ENCODE peak calls at places on chromosomes 1 and 21, in seven cellular contexts. One of them, this sample, is unnamed.

GRCh38 chr1:9068971-9069323 is 488 bp downstream of the SLC2A5 start:
- DNase-seq in GM10248: no peak
- DNase-seq in stimulated activated naive CD4-positive, alpha-beta T cell: no peak
- DNase-seq in stimulated activated naive CD8-positive, alpha-beta T cell treated with anti-CD3 and anti-CD28 coated beads, Interleukin-15, Interleukin-2, amounts not matched to agents 100 U/mL and 50 U/mL, for 24 hours: no peak
- DNase-seq in lung microvascular endothelial cell: no peak
- DNase-seq in effector CD8-positive, alpha-beta T cell: no peak
- DNase-seq in activated T-cell treated with anti-CD3 and anti-CD28 coated beads, Interleukin-2, amount 50 U/mL, for 4 hours: no peak
- DNase-seq in this sample: no peak

GRCh38 chr1:226609836-226610455 is 61.4 kb downstream of the STUM start:
- DNase-seq in stimulated activated naive CD4-positive, alpha-beta T cell: no peak
- DNase-seq in effector CD8-positive, alpha-beta T cell: no peak
- DNase-seq in GM10248: no peak
- DNase-seq in lung microvascular endothelial cell: no peak
- DNase-seq in stimulated activated naive CD8-positive, alpha-beta T cell treated with anti-CD3 and anti-CD28 coated beads, Interleukin-15, Interleukin-2, amounts not matched to agents 100 U/mL and 50 U/mL, for 24 hours: no peak
- DNase-seq in activated T-cell treated with anti-CD3 and anti-CD28 coated beads, Interleukin-2, amount 50 U/mL, for 4 hours: no peak
- DNase-seq in this sample: peak

GRCh38 chr1:116738673-116739370 is 15.4 kb upstream of the CD2 start:
- DNase-seq in stimulated activated naive CD8-positive, alpha-beta T cell treated with anti-CD3 and anti-CD28 coated beads, Interleukin-15, Interleukin-2, amounts not matched to agents 100 U/mL and 50 U/mL, for 24 hours: peak
- DNase-seq in stimulated activated naive CD4-positive, alpha-beta T cell: peak
- DNase-seq in lung microvascular endothelial cell: no peak
- DNase-seq in activated T-cell treated with anti-CD3 and anti-CD28 coated beads, Interleukin-2, amount 50 U/mL, for 4 hours: peak
- DNase-seq in effector CD8-positive, alpha-beta T cell: peak
- DNase-seq in GM10248: peak
- DNase-seq in this sample: no peak

GRCh38 chr1:248756636-248757035 is 1.1 kb upstream of the LYPD8 start:
- DNase-seq in stimulated activated naive CD8-positive, alpha-beta T cell treated with anti-CD3 and anti-CD28 coated beads, Interleukin-15, Interleukin-2, amounts not matched to agents 100 U/mL and 50 U/mL, for 24 hours: no peak
- DNase-seq in effector CD8-positive, alpha-beta T cell: no peak
- DNase-seq in GM10248: no peak
- DNase-seq in lung microvascular endothelial cell: no peak
- DNase-seq in stimulated activated naive CD4-positive, alpha-beta T cell: no peak
- DNase-seq in activated T-cell treated with anti-CD3 and anti-CD28 coated beads, Interleukin-2, amount 50 U/mL, for 4 hours: no peak
- DNase-seq in this sample: no peak

GRCh38 chr21:42164064-42164789 is 54.7 kb upstream of the ABCG1 start:
- DNase-seq in lung microvascular endothelial cell: peak
- DNase-seq in GM10248: peak
- DNase-seq in activated T-cell treated with anti-CD3 and anti-CD28 coated beads, Interleukin-2, amount 50 U/mL, for 4 hours: peak
- DNase-seq in stimulated activated naive CD4-positive, alpha-beta T cell: peak
- DNase-seq in stimulated activated naive CD8-positive, alpha-beta T cell treated with anti-CD3 and anti-CD28 coated beads, Interleukin-15, Interleukin-2, amounts not matched to agents 100 U/mL and 50 U/mL, for 24 hours: peak
- DNase-seq in effector CD8-positive, alpha-beta T cell: peak
- DNase-seq in this sample: peak

GRCh38 chr1:30232288-30232899 is 491.0 kb downstream of the MATN1 start:
- DNase-seq in effector CD8-positive, alpha-beta T cell: no peak
- DNase-seq in stimulated activated naive CD8-positive, alpha-beta T cell treated with anti-CD3 and anti-CD28 coated beads, Interleukin-15, Interleukin-2, amounts not matched to agents 100 U/mL and 50 U/mL, for 24 hours: peak
- DNase-seq in activated T-cell treated with anti-CD3 and anti-CD28 coated beads, Interleukin-2, amount 50 U/mL, for 4 hours: no peak
- DNase-seq in GM10248: peak
- DNase-seq in lung microvascular endothelial cell: no peak
- DNase-seq in stimulated activated naive CD4-positive, alpha-beta T cell: no peak
- DNase-seq in this sample: no peak

GRCh38 chr1:74496699-74497098 is 15.7 kb downstream of the LRRC53 start:
- DNase-seq in effector CD8-positive, alpha-beta T cell: no peak
- DNase-seq in lung microvascular endothelial cell: no peak
- DNase-seq in GM10248: no peak
- DNase-seq in activated T-cell treated with anti-CD3 and anti-CD28 coated beads, Interleukin-2, amount 50 U/mL, for 4 hours: no peak
- DNase-seq in stimulated activated naive CD4-positive, alpha-beta T cell: no peak
- DNase-seq in stimulated activated naive CD8-positive, alpha-beta T cell treated with anti-CD3 and anti-CD28 coated beads, Interleukin-15, Interleukin-2, amounts not matched to agents 100 U/mL and 50 U/mL, for 24 hours: no peak
- DNase-seq in this sample: no peak

GRCh38 chr1:59560807-59561450 is 253.8 kb upstream of the HOOK1 start:
- DNase-seq in GM10248: no peak
- DNase-seq in stimulated activated naive CD4-positive, alpha-beta T cell: no peak
- DNase-seq in effector CD8-positive, alpha-beta T cell: no peak
- DNase-seq in lung microvascular endothelial cell: peak
- DNase-seq in activated T-cell treated with anti-CD3 and anti-CD28 coated beads, Interleukin-2, amount 50 U/mL, for 4 hours: no peak
- DNase-seq in stimulated activated naive CD8-positive, alpha-beta T cell treated with anti-CD3 and anti-CD28 coated beads, Interleukin-15, Interleukin-2, amounts not matched to agents 100 U/mL and 50 U/mL, for 24 hours: no peak
- DNase-seq in this sample: no peak

GRCh38 chr1:16175610-16176553 is 20.0 kb upstream of the EPHA2 start:
- DNase-seq in stimulated activated naive CD8-positive, alpha-beta T cell treated with anti-CD3 and anti-CD28 coated beads, Interleukin-15, Interleukin-2, amounts not matched to agents 100 U/mL and 50 U/mL, for 24 hours: no peak
- DNase-seq in activated T-cell treated with anti-CD3 and anti-CD28 coated beads, Interleukin-2, amount 50 U/mL, for 4 hours: no peak
- DNase-seq in stimulated activated naive CD4-positive, alpha-beta T cell: no peak
- DNase-seq in GM10248: no peak
- DNase-seq in lung microvascular endothelial cell: peak
- DNase-seq in effector CD8-positive, alpha-beta T cell: no peak
- DNase-seq in this sample: peak

GRCh38 chr1:205319081-205320018 is 2.2 kb downstream of the NUAK2 start:
- DNase-seq in activated T-cell treated with anti-CD3 and anti-CD28 coated beads, Interleukin-2, amount 50 U/mL, for 4 hours: no peak
- DNase-seq in lung microvascular endothelial cell: peak
- DNase-seq in stimulated activated naive CD4-positive, alpha-beta T cell: no peak
- DNase-seq in stimulated activated naive CD8-positive, alpha-beta T cell treated with anti-CD3 and anti-CD28 coated beads, Interleukin-15, Interleukin-2, amounts not matched to agents 100 U/mL and 50 U/mL, for 24 hours: peak
- DNase-seq in effector CD8-positive, alpha-beta T cell: no peak
- DNase-seq in GM10248: no peak
- DNase-seq in this sample: peak

GRCh38 chr1:20281801-20282200 is 8.9 kb upstream of the VWA5B1 start:
- DNase-seq in stimulated activated naive CD4-positive, alpha-beta T cell: no peak
- DNase-seq in effector CD8-positive, alpha-beta T cell: no peak
- DNase-seq in lung microvascular endothelial cell: no peak
- DNase-seq in stimulated activated naive CD8-positive, alpha-beta T cell treated with anti-CD3 and anti-CD28 coated beads, Interleukin-15, Interleukin-2, amounts not matched to agents 100 U/mL and 50 U/mL, for 24 hours: no peak
- DNase-seq in activated T-cell treated with anti-CD3 and anti-CD28 coated beads, Interleukin-2, amount 50 U/mL, for 4 hours: no peak
- DNase-seq in GM10248: no peak
- DNase-seq in this sample: no peak

GRCh38 chr1:228143480-228144212 is 3.6 kb downstream of the GUK1 start:
- DNase-seq in GM10248: peak
- DNase-seq in effector CD8-positive, alpha-beta T cell: no peak
- DNase-seq in activated T-cell treated with anti-CD3 and anti-CD28 coated beads, Interleukin-2, amount 50 U/mL, for 4 hours: no peak
- DNase-seq in stimulated activated naive CD8-positive, alpha-beta T cell treated with anti-CD3 and anti-CD28 coated beads, Interleukin-15, Interleukin-2, amounts not matched to agents 100 U/mL and 50 U/mL, for 24 hours: no peak
- DNase-seq in stimulated activated naive CD4-positive, alpha-beta T cell: no peak
- DNase-seq in lung microvascular endothelial cell: no peak
- DNase-seq in this sample: no peak

GRCh38 chr1:205811660-205812059 is 1.3 kb downstream of the SLC41A1 start:
- DNase-seq in effector CD8-positive, alpha-beta T cell: no peak
- DNase-seq in lung microvascular endothelial cell: no peak
- DNase-seq in stimulated activated naive CD4-positive, alpha-beta T cell: no peak
- DNase-seq in stimulated activated naive CD8-positive, alpha-beta T cell treated with anti-CD3 and anti-CD28 coated beads, Interleukin-15, Interleukin-2, amounts not matched to agents 100 U/mL and 50 U/mL, for 24 hours: no peak
- DNase-seq in GM10248: no peak
- DNase-seq in activated T-cell treated with anti-CD3 and anti-CD28 coated beads, Interleukin-2, amount 50 U/mL, for 4 hours: no peak
- DNase-seq in this sample: peak

GRCh38 chr1:116710326-116711060 is 43.0 kb upstream of the IGSF3 start:
- DNase-seq in effector CD8-positive, alpha-beta T cell: no peak
- DNase-seq in activated T-cell treated with anti-CD3 and anti-CD28 coated beads, Interleukin-2, amount 50 U/mL, for 4 hours: no peak
- DNase-seq in GM10248: no peak
- DNase-seq in stimulated activated naive CD4-positive, alpha-beta T cell: no peak
- DNase-seq in lung microvascular endothelial cell: no peak
- DNase-seq in stimulated activated naive CD8-positive, alpha-beta T cell treated with anti-CD3 and anti-CD28 coated beads, Interleukin-15, Interleukin-2, amounts not matched to agents 100 U/mL and 50 U/mL, for 24 hours: no peak
- DNase-seq in this sample: no peak

GRCh38 chr1:3190256-3191041 is 121.4 kb downstream of the PRDM16 start:
- DNase-seq in GM10248: no peak
- DNase-seq in effector CD8-positive, alpha-beta T cell: no peak
- DNase-seq in stimulated activated naive CD4-positive, alpha-beta T cell: no peak
- DNase-seq in stimulated activated naive CD8-positive, alpha-beta T cell treated with anti-CD3 and anti-CD28 coated beads, Interleukin-15, Interleukin-2, amounts not matched to agents 100 U/mL and 50 U/mL, for 24 hours: no peak
- DNase-seq in activated T-cell treated with anti-CD3 and anti-CD28 coated beads, Interleukin-2, amount 50 U/mL, for 4 hours: no peak
- DNase-seq in lung microvascular endothelial cell: no peak
- DNase-seq in this sample: no peak

GRCh38 chr1:212916395-212917133 is 33.8 kb upstream of the VASH2 start:
- DNase-seq in stimulated activated naive CD4-positive, alpha-beta T cell: no peak
- DNase-seq in lung microvascular endothelial cell: no peak
- DNase-seq in effector CD8-positive, alpha-beta T cell: no peak
- DNase-seq in GM10248: peak
- DNase-seq in activated T-cell treated with anti-CD3 and anti-CD28 coated beads, Interleukin-2, amount 50 U/mL, for 4 hours: no peak
- DNase-seq in stimulated activated naive CD8-positive, alpha-beta T cell treated with anti-CD3 and anti-CD28 coated beads, Interleukin-15, Interleukin-2, amounts not matched to agents 100 U/mL and 50 U/mL, for 24 hours: no peak
- DNase-seq in this sample: peak

GRCh38 chr1:171817511-171818265 is 23.6 kb upstream of the DNM3 start:
- DNase-seq in stimulated activated naive CD8-positive, alpha-beta T cell treated with anti-CD3 and anti-CD28 coated beads, Interleukin-15, Interleukin-2, amounts not matched to agents 100 U/mL and 50 U/mL, for 24 hours: peak
- DNase-seq in activated T-cell treated with anti-CD3 and anti-CD28 coated beads, Interleukin-2, amount 50 U/mL, for 4 hours: peak
- DNase-seq in effector CD8-positive, alpha-beta T cell: no peak
- DNase-seq in stimulated activated naive CD4-positive, alpha-beta T cell: no peak
- DNase-seq in GM10248: peak
- DNase-seq in lung microvascular endothelial cell: peak
- DNase-seq in this sample: no peak

GRCh38 chr1:119318466-119319309 is 49.9 kb upstream of the HAO2 start:
- DNase-seq in activated T-cell treated with anti-CD3 and anti-CD28 coated beads, Interleukin-2, amount 50 U/mL, for 4 hours: no peak
- DNase-seq in GM10248: peak
- DNase-seq in stimulated activated naive CD4-positive, alpha-beta T cell: no peak
- DNase-seq in lung microvascular endothelial cell: no peak
- DNase-seq in effector CD8-positive, alpha-beta T cell: no peak
- DNase-seq in stimulated activated naive CD8-positive, alpha-beta T cell treated with anti-CD3 and anti-CD28 coated beads, Interleukin-15, Interleukin-2, amounts not matched to agents 100 U/mL and 50 U/mL, for 24 hours: no peak
- DNase-seq in this sample: no peak

GRCh38 chr1:203704120-203704519 is 60.9 kb upstream of the LAX1 start:
- DNase-seq in lung microvascular endothelial cell: no peak
- DNase-seq in stimulated activated naive CD8-positive, alpha-beta T cell treated with anti-CD3 and anti-CD28 coated beads, Interleukin-15, Interleukin-2, amounts not matched to agents 100 U/mL and 50 U/mL, for 24 hours: no peak
- DNase-seq in stimulated activated naive CD4-positive, alpha-beta T cell: no peak
- DNase-seq in GM10248: no peak
- DNase-seq in effector CD8-positive, alpha-beta T cell: no peak
- DNase-seq in activated T-cell treated with anti-CD3 and anti-CD28 coated beads, Interleukin-2, amount 50 U/mL, for 4 hours: no peak
- DNase-seq in this sample: no peak

GRCh38 chr21:16583567-16583966 is 853.8 kb downstream of the USP25 start:
- DNase-seq in lung microvascular endothelial cell: no peak
- DNase-seq in stimulated activated naive CD8-positive, alpha-beta T cell treated with anti-CD3 and anti-CD28 coated beads, Interleukin-15, Interleukin-2, amounts not matched to agents 100 U/mL and 50 U/mL, for 24 hours: no peak
- DNase-seq in GM10248: no peak
- DNase-seq in activated T-cell treated with anti-CD3 and anti-CD28 coated beads, Interleukin-2, amount 50 U/mL, for 4 hours: no peak
- DNase-seq in stimulated activated naive CD4-positive, alpha-beta T cell: no peak
- DNase-seq in effector CD8-positive, alpha-beta T cell: no peak
- DNase-seq in this sample: no peak

GRCh38 chr1:206486995-206487788 is 16.9 kb downstream of the IKBKE start:
- DNase-seq in activated T-cell treated with anti-CD3 and anti-CD28 coated beads, Interleukin-2, amount 50 U/mL, for 4 hours: no peak
- DNase-seq in effector CD8-positive, alpha-beta T cell: no peak
- DNase-seq in GM10248: no peak
- DNase-seq in stimulated activated naive CD8-positive, alpha-beta T cell treated with anti-CD3 and anti-CD28 coated beads, Interleukin-15, Interleukin-2, amounts not matched to agents 100 U/mL and 50 U/mL, for 24 hours: no peak
- DNase-seq in lung microvascular endothelial cell: peak
- DNase-seq in stimulated activated naive CD4-positive, alpha-beta T cell: no peak
- DNase-seq in this sample: no peak

GRCh38 chr1:71047635-71048607 is at the start of gene PTGER3:
- DNase-seq in effector CD8-positive, alpha-beta T cell: peak
- DNase-seq in stimulated activated naive CD8-positive, alpha-beta T cell treated with anti-CD3 and anti-CD28 coated beads, Interleukin-15, Interleukin-2, amounts not matched to agents 100 U/mL and 50 U/mL, for 24 hours: peak
- DNase-seq in activated T-cell treated with anti-CD3 and anti-CD28 coated beads, Interleukin-2, amount 50 U/mL, for 4 hours: peak
- DNase-seq in stimulated activated naive CD4-positive, alpha-beta T cell: peak
- DNase-seq in GM10248: peak
- DNase-seq in lung microvascular endothelial cell: no peak
- DNase-seq in this sample: peak

GRCh38 chr1:202367200-202367742 is 18.8 kb downstream of the PPP1R12B start:
- DNase-seq in activated T-cell treated with anti-CD3 and anti-CD28 coated beads, Interleukin-2, amount 50 U/mL, for 4 hours: no peak
- DNase-seq in lung microvascular endothelial cell: no peak
- DNase-seq in stimulated activated naive CD8-positive, alpha-beta T cell treated with anti-CD3 and anti-CD28 coated beads, Interleukin-15, Interleukin-2, amounts not matched to agents 100 U/mL and 50 U/mL, for 24 hours: no peak
- DNase-seq in stimulated activated naive CD4-positive, alpha-beta T cell: no peak
- DNase-seq in effector CD8-positive, alpha-beta T cell: no peak
- DNase-seq in GM10248: no peak
- DNase-seq in this sample: no peak

GRCh38 chr1:111441573-111442192 is 7.4 kb downstream of the WDR77 start:
- DNase-seq in lung microvascular endothelial cell: peak
- DNase-seq in stimulated activated naive CD8-positive, alpha-beta T cell treated with anti-CD3 and anti-CD28 coated beads, Interleukin-15, Interleukin-2, amounts not matched to agents 100 U/mL and 50 U/mL, for 24 hours: peak
- DNase-seq in activated T-cell treated with anti-CD3 and anti-CD28 coated beads, Interleukin-2, amount 50 U/mL, for 4 hours: peak
- DNase-seq in stimulated activated naive CD4-positive, alpha-beta T cell: peak
- DNase-seq in GM10248: peak
- DNase-seq in effector CD8-positive, alpha-beta T cell: peak
- DNase-seq in this sample: peak

GRCh38 chr1:94228640-94229375 is 8.6 kb downstream of the ARHGAP29 start:
- DNase-seq in GM10248: no peak
- DNase-seq in effector CD8-positive, alpha-beta T cell: no peak
- DNase-seq in stimulated activated naive CD4-positive, alpha-beta T cell: no peak
- DNase-seq in stimulated activated naive CD8-positive, alpha-beta T cell treated with anti-CD3 and anti-CD28 coated beads, Interleukin-15, Interleukin-2, amounts not matched to agents 100 U/mL and 50 U/mL, for 24 hours: no peak
- DNase-seq in lung microvascular endothelial cell: no peak
- DNase-seq in activated T-cell treated with anti-CD3 and anti-CD28 coated beads, Interleukin-2, amount 50 U/mL, for 4 hours: no peak
- DNase-seq in this sample: no peak

GRCh38 chr1:54885863-54886723 is 902 bp downstream of the DHCR24 start:
- DNase-seq in effector CD8-positive, alpha-beta T cell: no peak
- DNase-seq in stimulated activated naive CD4-positive, alpha-beta T cell: no peak
- DNase-seq in activated T-cell treated with anti-CD3 and anti-CD28 coated beads, Interleukin-2, amount 50 U/mL, for 4 hours: no peak
- DNase-seq in GM10248: no peak
- DNase-seq in lung microvascular endothelial cell: no peak
- DNase-seq in stimulated activated naive CD8-positive, alpha-beta T cell treated with anti-CD3 and anti-CD28 coated beads, Interleukin-15, Interleukin-2, amounts not matched to agents 100 U/mL and 50 U/mL, for 24 hours: no peak
- DNase-seq in this sample: no peak

GRCh38 chr1:108877858-108878257 is 1.1 kb downstream of the GPSM2 start:
- DNase-seq in effector CD8-positive, alpha-beta T cell: no peak
- DNase-seq in stimulated activated naive CD4-positive, alpha-beta T cell: no peak
- DNase-seq in lung microvascular endothelial cell: peak
- DNase-seq in GM10248: no peak
- DNase-seq in activated T-cell treated with anti-CD3 and anti-CD28 coated beads, Interleukin-2, amount 50 U/mL, for 4 hours: no peak
- DNase-seq in stimulated activated naive CD8-positive, alpha-beta T cell treated with anti-CD3 and anti-CD28 coated beads, Interleukin-15, Interleukin-2, amounts not matched to agents 100 U/mL and 50 U/mL, for 24 hours: no peak
- DNase-seq in this sample: no peak

GRCh38 chr1:203273869-203274602 is 31.3 kb upstream of the BTG2 start:
- DNase-seq in stimulated activated naive CD8-positive, alpha-beta T cell treated with anti-CD3 and anti-CD28 coated beads, Interleukin-15, Interleukin-2, amounts not matched to agents 100 U/mL and 50 U/mL, for 24 hours: peak
- DNase-seq in stimulated activated naive CD4-positive, alpha-beta T cell: no peak
- DNase-seq in effector CD8-positive, alpha-beta T cell: no peak
- DNase-seq in GM10248: no peak
- DNase-seq in lung microvascular endothelial cell: no peak
- DNase-seq in activated T-cell treated with anti-CD3 and anti-CD28 coated beads, Interleukin-2, amount 50 U/mL, for 4 hours: no peak
- DNase-seq in this sample: peak

GRCh38 chr1:245370905-245371581 is 216.3 kb downstream of the KIF26B start:
- DNase-seq in GM10248: no peak
- DNase-seq in activated T-cell treated with anti-CD3 and anti-CD28 coated beads, Interleukin-2, amount 50 U/mL, for 4 hours: no peak
- DNase-seq in lung microvascular endothelial cell: peak
- DNase-seq in effector CD8-positive, alpha-beta T cell: no peak
- DNase-seq in stimulated activated naive CD4-positive, alpha-beta T cell: no peak
- DNase-seq in stimulated activated naive CD8-positive, alpha-beta T cell treated with anti-CD3 and anti-CD28 coated beads, Interleukin-15, Interleukin-2, amounts not matched to agents 100 U/mL and 50 U/mL, for 24 hours: no peak
- DNase-seq in this sample: peak

GRCh38 chr1:2412773-2413494 is 570 bp upstream of the PEX10 start:
- DNase-seq in lung microvascular endothelial cell: no peak
- DNase-seq in stimulated activated naive CD4-positive, alpha-beta T cell: no peak
- DNase-seq in activated T-cell treated with anti-CD3 and anti-CD28 coated beads, Interleukin-2, amount 50 U/mL, for 4 hours: no peak
- DNase-seq in effector CD8-positive, alpha-beta T cell: no peak
- DNase-seq in GM10248: peak
- DNase-seq in stimulated activated naive CD8-positive, alpha-beta T cell treated with anti-CD3 and anti-CD28 coated beads, Interleukin-15, Interleukin-2, amounts not matched to agents 100 U/mL and 50 U/mL, for 24 hours: peak
- DNase-seq in this sample: no peak

GRCh38 chr1:55049914-55050278 is 10.5 kb downstream of the PCSK9 start:
- DNase-seq in activated T-cell treated with anti-CD3 and anti-CD28 coated beads, Interleukin-2, amount 50 U/mL, for 4 hours: no peak
- DNase-seq in GM10248: no peak
- DNase-seq in lung microvascular endothelial cell: peak
- DNase-seq in stimulated activated naive CD4-positive, alpha-beta T cell: no peak
- DNase-seq in effector CD8-positive, alpha-beta T cell: no peak
- DNase-seq in stimulated activated naive CD8-positive, alpha-beta T cell treated with anti-CD3 and anti-CD28 coated beads, Interleukin-15, Interleukin-2, amounts not matched to agents 100 U/mL and 50 U/mL, for 24 hours: no peak
- DNase-seq in this sample: peak

GRCh38 chr21:44846485-44847260 is 26.8 kb downstream of the PTTG1IP start:
- DNase-seq in GM10248: peak
- DNase-seq in activated T-cell treated with anti-CD3 and anti-CD28 coated beads, Interleukin-2, amount 50 U/mL, for 4 hours: peak
- DNase-seq in stimulated activated naive CD4-positive, alpha-beta T cell: peak
- DNase-seq in stimulated activated naive CD8-positive, alpha-beta T cell treated with anti-CD3 and anti-CD28 coated beads, Interleukin-15, Interleukin-2, amounts not matched to agents 100 U/mL and 50 U/mL, for 24 hours: peak
- DNase-seq in lung microvascular endothelial cell: peak
- DNase-seq in effector CD8-positive, alpha-beta T cell: no peak
- DNase-seq in this sample: peak

GRCh38 chr1:175866776-175867175 is 123.4 kb upstream of the TNR start:
- DNase-seq in lung microvascular endothelial cell: no peak
- DNase-seq in stimulated activated naive CD8-positive, alpha-beta T cell treated with anti-CD3 and anti-CD28 coated beads, Interleukin-15, Interleukin-2, amounts not matched to agents 100 U/mL and 50 U/mL, for 24 hours: no peak
- DNase-seq in activated T-cell treated with anti-CD3 and anti-CD28 coated beads, Interleukin-2, amount 50 U/mL, for 4 hours: no peak
- DNase-seq in stimulated activated naive CD4-positive, alpha-beta T cell: no peak
- DNase-seq in GM10248: no peak
- DNase-seq in effector CD8-positive, alpha-beta T cell: no peak
- DNase-seq in this sample: no peak

GRCh38 chr1:173112129-173112528 is 61.4 kb upstream of the TNFSF18 start:
- DNase-seq in stimulated activated naive CD4-positive, alpha-beta T cell: no peak
- DNase-seq in effector CD8-positive, alpha-beta T cell: no peak
- DNase-seq in activated T-cell treated with anti-CD3 and anti-CD28 coated beads, Interleukin-2, amount 50 U/mL, for 4 hours: no peak
- DNase-seq in lung microvascular endothelial cell: peak
- DNase-seq in GM10248: peak
- DNase-seq in stimulated activated naive CD8-positive, alpha-beta T cell treated with anti-CD3 and anti-CD28 coated beads, Interleukin-15, Interleukin-2, amounts not matched to agents 100 U/mL and 50 U/mL, for 24 hours: no peak
- DNase-seq in this sample: no peak